ENCODE peak calls at places on chromosomes 6 and 20, in four cellular contexts. N, A, T and U are unnamed samples.

GRCh38 chr20:26207237-26207966 is 510.7 kb upstream of the ZNF337 start:
- DNase-seq in T (no peak), A (no peak), N (no peak), U (no peak)

GRCh38 chr20:61520761-61521460 is 268.9 kb downstream of the CDH4 start:
- DNase-seq in N (no peak), T (no peak), A (no peak), U (no peak)

GRCh38 chr6:84623956-84624680 is 140.3 kb downstream of the TBX18 start:
- DNase-seq in A (no peak), T (no peak), N (no peak), U (no peak)

GRCh38 chr6:155100087-155100486 is 105.0 kb downstream of the TIAM2 start:
- DNase-seq in T (peak; percentile 10), A (peak; percentile 45), N (no peak), U (no peak)

GRCh38 chr6:22917344-22917743 is 348.0 kb downstream of the HDGFL1 start:
- DNase-seq in T (no peak), N (no peak), A (no peak), U (no peak)

GRCh38 chr6:132188865-132189264 is 212.4 kb downstream of the MOXD1 start:
- DNase-seq in T (no peak), A (no peak), N (no peak), U (no peak)

GRCh38 chr6:36320475-36320874 is 16.2 kb downstream of the BNIP5 start:
- DNase-seq in T (no peak), A (peak; percentile 35), N (no peak), U (no peak)

GRCh38 chr6:13005994-13006393 is 289.4 kb downstream of the PHACTR1 start:
- DNase-seq in A (no peak), T (no peak), N (no peak), U (no peak)

GRCh38 chr20:37378420-37378784 is 32.5 kb downstream of the SRC start:
- DNase-seq in N (no peak), A (no peak), T (no peak), U (no peak)

GRCh38 chr6:15946701-15947390 is 182.0 kb upstream of the MYLIP start:
- DNase-seq in A (no peak), T (no peak), N (no peak), U (no peak)

GRCh38 chr6:79506251-79506650 is 31.0 kb downstream of the LCA5 start:
- DNase-seq in N (no peak), A (no peak), T (no peak), U (no peak)

GRCh38 chr20:1150218-1150617 is 31.8 kb downstream of the PSMF1 start:
- DNase-seq in T (no peak), N (no peak), A (no peak), U (no peak)

GRCh38 chr20:17536944-17537444 is 5.8 kb upstream of the BFSP1 start:
- DNase-seq in A (peak; percentile 25), T (peak; percentile 20), N (peak; percentile 56), U (peak; percentile 78)

GRCh38 chr6:31896856-31897611 is 464 bp downstream of the EHMT2 start:
- DNase-seq in N (peak; percentile 41), A (no peak), T (no peak), U (no peak)

GRCh38 chr20:34582911-34583310 is 24.4 kb downstream of the MAP1LC3A start:
- DNase-seq in A (no peak), N (no peak), T (no peak), U (no peak)

GRCh38 chr6:168794515-168794914 is 353.5 kb downstream of the SMOC2 start:
- DNase-seq in N (no peak), T (no peak), A (no peak), U (no peak)

GRCh38 chr6:157635388-157636244 is 187.4 kb upstream of the SNX9 start:
- DNase-seq in T (no peak), N (no peak), A (no peak), U (no peak)

GRCh38 chr20:46857061-46857831 is 37.4 kb upstream of the EYA2 start:
- DNase-seq in T (no peak), A (no peak), N (no peak), U (no peak)

GRCh38 chr6:40319124-40319523 is 268.0 kb downstream of the LRFN2 start:
- DNase-seq in A (no peak), T (no peak), N (no peak), U (no peak)

GRCh38 chr6:161246725-161247124 is 27.1 kb downstream of the AGPAT4 start:
- DNase-seq in N (no peak), T (no peak), A (no peak), U (no peak)

GRCh38 chr6:31575335-31575901 is at the start of gene TNF:
- DNase-seq in T (no peak), A (no peak), N (no peak), U (peak; percentile 98)

GRCh38 chr6:150924808-150925654 is 59.5 kb downstream of the MTHFD1L start:
- DNase-seq in A (no peak), T (no peak), N (no peak), U (no peak)

GRCh38 chr6:83333500-83333899 is 97.4 kb downstream of the ME1 start:
- DNase-seq in N (no peak), T (no peak), A (no peak), U (no peak)

GRCh38 chr6:88220493-88220892 is 54.3 kb upstream of the CNR1 start:
- DNase-seq in T (no peak), A (no peak), N (no peak), U (no peak)

GRCh38 chr20:11935754-11936551 is 18.3 kb downstream of the BTBD3 start:
- DNase-seq in A (no peak), N (no peak), T (no peak), U (no peak)

GRCh38 chr6:167141667-167142432 is 15.9 kb downstream of the GPR31 start:
- DNase-seq in N (peak; percentile 30), A (peak; percentile 27), T (no peak), U (peak; percentile 48)

GRCh38 chr20:6994452-6994851 is 227.0 kb downstream of the BMP2 start:
- DNase-seq in A (no peak), T (no peak), N (no peak), U (no peak)

GRCh38 chr6:52300489-52300931 is 16.0 kb upstream of the MCM3 start:
- DNase-seq in A (no peak), T (no peak), N (no peak), U (no peak)

GRCh38 chr6:83767033-83767432 is 58.1 kb upstream of the SNAP91 start:
- DNase-seq in N (no peak), T (no peak), A (no peak), U (no peak)

GRCh38 chr20:43191946-43192847 is 2.5 kb upstream of the PTPRT start:
- DNase-seq in N (no peak), A (no peak), T (peak; percentile 33), U (no peak)

GRCh38 chr6:152167639-152168603 is 360.4 kb downstream of the ESR1 start:
- DNase-seq in N (no peak), T (no peak), A (no peak), U (no peak)

GRCh38 chr6:168791916-168792315 is 350.9 kb downstream of the SMOC2 start:
- DNase-seq in N (no peak), T (peak; percentile 28), A (no peak), U (no peak)

GRCh38 chr6:130306377-130306776 is 59.4 kb upstream of the TMEM200A start:
- DNase-seq in A (no peak), T (no peak), N (no peak), U (no peak)

GRCh38 chr6:133553652-133554051 is 312.5 kb downstream of the EYA4 start:
- DNase-seq in N (peak; percentile 58), T (no peak), A (no peak), U (peak; percentile 32)

GRCh38 chr6:134577998-134578397 is 260.1 kb upstream of the SGK1 start:
- DNase-seq in A (no peak), T (no peak), N (no peak), U (no peak)

GRCh38 chr20:58138395-58138794 is 90.1 kb downstream of the ANKRD60 start:
- DNase-seq in A (no peak), N (no peak), T (no peak), U (no peak)

GRCh38 chr20:1856419-1856818 is 38.8 kb upstream of the SIRPA start:
- DNase-seq in N (no peak), A (no peak), T (no peak), U (no peak)